ENCODE peak calls at places on chromosomes 16 and 17, in eight cellular contexts. W is spleen, Z is breast epithelium, P is HL-60, G is GM23338, N is transverse colon, E is HCT116, V is H1. Y is an unnamed sample.

GRCh38 chr17:47813077-47813476 is 8.5 kb downstream of the OSBPL7 start:
- DNase-seq in W (no peak), Z (no peak), P (no peak), G (no peak), N (no peak), E (no peak), V (no peak), Y (no peak)

GRCh38 chr16:19886061-19886792 is 1.6 kb upstream of the GPRC5B start:
- DNase-seq in W (peak), Z (peak), P (peak), G (peak), N (peak), E (peak), V (peak), Y (no peak)

GRCh38 chr17:16269658-16270057 is 52.6 kb downstream of the PIGL start:
- DNase-seq in W (no peak), Z (no peak), P (no peak), G (no peak), N (no peak), E (no peak), V (no peak), Y (no peak)

GRCh38 chr16:53732296-53732929 is 28.5 kb downstream of the FTO start:
- DNase-seq in W (no peak), Z (no peak), P (no peak), G (no peak), N (peak), E (no peak), V (no peak), Y (no peak)

GRCh38 chr16:76816475-76816874 is 374.5 kb upstream of the MON1B start:
- DNase-seq in W (no peak), Z (no peak), P (no peak), G (no peak), N (no peak), E (no peak), V (no peak), Y (no peak)

GRCh38 chr16:84718-85452 is 6.9 kb downstream of the MPG start:
- DNase-seq in W (peak), Z (no peak), P (peak), G (no peak), N (peak), E (no peak), V (no peak), Y (no peak)

GRCh38 chr17:74297941-74298340 is 23.9 kb downstream of the DNAI2 start:
- DNase-seq in W (no peak), Z (no peak), P (no peak), G (no peak), N (no peak), E (no peak), V (no peak), Y (no peak)

GRCh38 chr17:4940625-4941021 is 555 bp downstream of the RNF167 start:
- DNase-seq in W (peak), Z (no peak), P (no peak), G (peak), N (peak), E (no peak), V (no peak), Y (no peak)

GRCh38 chr17:75518201-75518600 is 1.9 kb downstream of the TSEN54 start:
- DNase-seq in W (no peak), Z (no peak), P (no peak), G (no peak), N (peak), E (no peak), V (no peak), Y (no peak)

GRCh38 chr16:85354623-85355514 is 242.6 kb upstream of the CIBAR2 start:
- DNase-seq in W (no peak), Z (no peak), P (no peak), G (no peak), N (no peak), E (no peak), V (no peak), Y (no peak)

GRCh38 chr16:84699147-84699711 is 571 bp upstream of the USP10 start:
- DNase-seq in W (no peak), Z (no peak), P (no peak), G (no peak), N (peak), E (no peak), V (no peak), Y (no peak)

GRCh38 chr16:4179020-4179419 is 62.8 kb upstream of the ADCY9 start:
- DNase-seq in W (no peak), Z (peak), P (peak), G (no peak), N (peak), E (peak), V (no peak), Y (no peak)

GRCh38 chr16:70453891-70454220 is 539 bp upstream of the FCSK start:
- DNase-seq in W (no peak), Z (no peak), P (no peak), G (peak), N (no peak), E (no peak), V (no peak), Y (no peak)

GRCh38 chr17:65683428-65683827 is 122.0 kb upstream of the AXIN2 start:
- DNase-seq in W (no peak), Z (no peak), P (no peak), G (peak), N (no peak), E (no peak), V (no peak), Y (no peak)

GRCh38 chr17:78180508-78180907 is 6.3 kb downstream of the TK1 start:
- DNase-seq in W (no peak), Z (no peak), P (no peak), G (no peak), N (no peak), E (no peak), V (no peak), Y (no peak)
- TF ChIP-seq POLR2AphosphoS5 in W (no peak), Z (no peak), P (no peak), G (no peak), N (peak), E (no peak), V (no peak), Y (no peak)

GRCh38 chr16:31703526-31704128 is 170.0 kb upstream of the ZNF267 start:
- DNase-seq in W (no peak), Z (no peak), P (no peak), G (no peak), N (no peak), E (no peak), V (no peak), Y (no peak)
- TF ChIP-seq POLR2AphosphoS5 in W (no peak), Z (no peak), P (no peak), G (no peak), N (no peak), E (no peak), V (no peak), Y (no peak)

GRCh38 chr16:1550696-1551095 is 17.2 kb downstream of the TMEM204 start:
- DNase-seq in W (no peak), Z (no peak), P (no peak), G (no peak), N (no peak), E (no peak), V (no peak), Y (no peak)

GRCh38 chr16:1551166-1551565 is 17.7 kb downstream of the TMEM204 start:
- DNase-seq in W (no peak), Z (no peak), P (no peak), G (no peak), N (no peak), E (no peak), V (no peak), Y (no peak)

GRCh38 chr16:1548727-1549126 is 15.3 kb downstream of the TMEM204 start:
- DNase-seq in W (no peak), Z (no peak), P (no peak), G (no peak), N (no peak), E (no peak), V (no peak), Y (no peak)

GRCh38 chr16:1548234-1548633 is 14.8 kb downstream of the TMEM204 start:
- DNase-seq in W (no peak), Z (no peak), P (no peak), G (no peak), N (no peak), E (no peak), V (no peak), Y (no peak)

GRCh38 chr16:1550061-1550460 is 16.6 kb downstream of the TMEM204 start:
- DNase-seq in W (no peak), Z (no peak), P (no peak), G (no peak), N (no peak), E (no peak), V (no peak), Y (no peak)
- TF ChIP-seq POLR2AphosphoS5 in W (no peak), Z (no peak), P (no peak), G (no peak), N (no peak), E (no peak), V (no peak), Y (no peak)

GRCh38 chr17:44280383-44280782 is 12.4 kb upstream of the SLC4A1 start:
- DNase-seq in W (no peak), Z (no peak), P (no peak), G (no peak), N (no peak), E (no peak), V (no peak), Y (no peak)

GRCh38 chr17:44283374-44284023 is 15.6 kb upstream of the SLC4A1 start:
- DNase-seq in W (no peak), Z (no peak), P (no peak), G (no peak), N (no peak), E (no peak), V (no peak), Y (no peak)

GRCh38 chr17:44279586-44280344 is 11.8 kb upstream of the SLC4A1 start:
- DNase-seq in W (peak), Z (peak), P (peak), G (peak), N (peak), E (no peak), V (peak), Y (no peak)

GRCh38 chr17:44284024-44284400 is 16.1 kb upstream of the SLC4A1 start:
- DNase-seq in W (no peak), Z (no peak), P (no peak), G (no peak), N (no peak), E (no peak), V (no peak), Y (no peak)

DNA sequence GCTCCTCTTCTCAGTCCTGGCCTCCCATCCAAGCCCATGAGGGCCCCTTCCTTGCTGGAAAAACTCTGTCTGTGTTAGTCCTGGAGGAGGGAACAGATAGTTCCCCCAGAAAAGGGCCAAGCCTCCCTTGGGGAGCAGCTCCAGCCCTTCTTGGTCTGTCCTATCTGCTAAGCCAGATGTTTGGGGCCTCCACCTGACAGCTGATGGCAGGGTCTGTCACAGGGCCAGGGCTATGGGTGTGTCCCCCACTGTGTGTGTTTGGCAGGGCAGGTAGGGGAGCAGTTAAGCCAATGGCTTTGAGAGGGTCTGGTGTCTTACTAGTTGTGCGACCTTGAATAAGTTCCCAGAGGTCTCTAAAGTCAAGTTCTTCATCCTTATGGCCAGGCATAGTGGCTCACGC is 13.6 kb upstream of the SLC4A1 start:
- DNase-seq in W (no peak), Z (no peak), P (no peak), G (no peak), N (no peak), E (no peak), V (no peak), Y (no peak)
- TF ChIP-seq POLR2AphosphoS5 in W (no peak), Z (no peak), P (no peak), G (no peak), N (no peak), E (no peak), V (no peak), Y (no peak)

DNA sequence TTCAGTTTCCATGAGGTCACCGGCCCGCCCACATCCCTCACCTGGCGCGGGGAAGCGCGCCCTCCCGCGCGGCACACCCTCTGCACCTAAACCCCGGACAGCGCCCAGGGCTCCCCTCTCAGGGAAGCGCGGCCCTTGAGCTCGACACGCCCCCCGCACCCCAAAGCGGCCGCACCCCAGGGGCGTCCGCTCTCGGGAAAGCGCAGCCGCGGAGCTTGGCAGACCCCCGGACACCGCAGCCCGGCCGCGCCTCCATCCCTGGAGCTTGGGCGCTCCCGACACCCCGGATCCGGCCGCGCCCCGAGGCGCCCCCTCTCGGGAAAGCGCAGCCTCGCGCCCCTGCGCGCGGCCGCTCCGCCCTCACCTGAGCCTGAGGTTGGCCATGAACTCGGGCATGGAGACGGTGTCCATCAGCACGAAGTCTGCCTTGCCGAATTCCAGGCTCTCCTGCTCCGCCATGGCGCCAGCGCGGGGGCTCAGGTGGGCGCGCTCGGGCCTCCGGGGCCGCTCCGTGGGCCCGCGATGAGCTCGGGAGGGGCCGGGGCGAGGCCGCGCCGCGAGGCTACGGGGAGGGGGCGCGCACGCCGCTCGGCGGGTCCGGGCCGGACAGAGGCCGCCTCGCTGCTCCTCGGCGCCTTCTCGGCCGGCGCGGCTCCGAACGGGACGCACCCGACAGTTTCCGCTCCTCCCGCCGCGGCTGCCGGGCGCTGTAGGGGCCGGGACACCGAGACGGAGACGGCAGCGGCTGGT is at the start of gene MYO1D:
- DNase-seq in W (peak), Z (peak), P (no peak), G (peak), N (peak), E (peak), V (peak), Y (no peak)
- TF ChIP-seq POLR2AphosphoS5 in W (peak), Z (peak), P (no peak), G (peak), N (no peak), E (peak), V (no peak), Y (peak)

GRCh38 chr16:78200023-78200389 is 100.6 kb downstream of the WWOX start:
- DNase-seq in W (no peak), Z (no peak), P (no peak), G (peak), N (no peak), E (no peak), V (peak), Y (no peak)

GRCh38 chr16:78199325-78200022 is 100.0 kb downstream of the WWOX start:
- DNase-seq in W (no peak), Z (no peak), P (no peak), G (no peak), N (peak), E (no peak), V (peak), Y (no peak)

GRCh38 chr16:78198299-78198698 is 98.8 kb downstream of the WWOX start:
- DNase-seq in W (no peak), Z (no peak), P (no peak), G (no peak), N (no peak), E (no peak), V (no peak), Y (no peak)

GRCh38 chr16:78196527-78196926 is 97.1 kb downstream of the WWOX start:
- DNase-seq in W (no peak), Z (no peak), P (no peak), G (no peak), N (no peak), E (no peak), V (no peak), Y (no peak)

GRCh38 chr16:78200623-78201096 is 101.2 kb downstream of the WWOX start:
- DNase-seq in W (no peak), Z (no peak), P (no peak), G (no peak), N (no peak), E (no peak), V (no peak), Y (no peak)
- TF ChIP-seq POLR2AphosphoS5 in W (no peak), Z (no peak), P (no peak), G (no peak), N (no peak), E (no peak), V (no peak), Y (no peak)

Y was measured in vagina.